ENCODE peak calls at places on chromosomes 6 and 20, in eight cellular contexts. U is WTC11; E is SK-N-SH; Q is activated naive CD4-positive, alpha-beta T cell; A is mammary epithelial cell; R is T-helper 17 cell; W is NCI-H1436 treated with DMSO at 0.1 percent for 48 hours; C is dorsolateral prefrontal cortex. Y is an unnamed sample.

GRCh38 chr20:64220891-64221527 is 34.5 kb upstream of the PCMTD2 start:
- DNase-seq in U (no peak), E (no peak), Q (no peak), A (no peak), R (no peak), W (no peak), C (no peak), Y (no peak)

GRCh38 chr6:34912715-34913464 is 23.8 kb downstream of the ANKS1A start:
- DNase-seq in U (no peak), E (no peak), Q (no peak), A (peak; percentile 80), R (no peak), W (no peak), C (no peak), Y (no peak)

GRCh38 chr20:9131841-9132240 is 63.0 kb downstream of the PLCB4 start:
- DNase-seq in U (no peak), E (no peak), Q (no peak), A (no peak), R (no peak), W (no peak), C (no peak), Y (no peak)

GRCh38 chr6:137689377-137689776 is 177.7 kb upstream of the TNFAIP3 start:
- DNase-seq in U (no peak), E (no peak), Q (no peak), A (no peak), R (no peak), W (no peak), C (no peak), Y (no peak)

GRCh38 chr20:4244700-4245485 is 229.5 kb upstream of the RNF24 start:
- DNase-seq in U (no peak), E (no peak), Q (no peak), A (no peak), R (no peak), W (no peak), C (no peak), Y (no peak)

GRCh38 chr6:52537001-52537753 is 39.7 kb downstream of the TRAM2 start:
- DNase-seq in U (no peak), E (no peak), Q (no peak), A (peak; percentile 77), R (no peak), W (no peak), C (no peak), Y (no peak)

GRCh38 chr6:47413752-47414516 is 63.7 kb upstream of the CD2AP start:
- DNase-seq in U (no peak), E (peak; percentile 45), Q (no peak), A (peak; percentile 67), R (peak; percentile 13), W (peak; percentile 29), C (no peak), Y (no peak)

GRCh38 chr6:108712946-108713345 is 135.3 kb upstream of the ARMC2 start:
- DNase-seq in U (no peak), E (no peak), Q (no peak), A (no peak), R (no peak), W (no peak), C (no peak), Y (no peak)

GRCh38 chr6:40986871-40987270 is 52.1 kb downstream of the UNC5CL start:
- DNase-seq in U (no peak), E (no peak), Q (no peak), A (no peak), R (no peak), W (no peak), C (no peak), Y (no peak)

GRCh38 chr6:48036316-48036715 is 74.7 kb downstream of the PTCHD4 start:
- DNase-seq in U (no peak), E (no peak), Q (no peak), A (peak; percentile 84), R (no peak), W (no peak), C (no peak), Y (no peak)

GRCh38 chr6:1228754-1229191 is 83.1 kb upstream of the FOXQ1 start:
- DNase-seq in U (no peak), E (no peak), Q (no peak), A (no peak), R (no peak), W (no peak), C (no peak), Y (no peak)

GRCh38 chr20:41004561-41005360 is 23.9 kb upstream of the TOP1 start:
- DNase-seq in U (no peak), E (no peak), Q (no peak), A (peak; percentile 71), R (no peak), W (no peak), C (no peak), Y (no peak)

GRCh38 chr20:38059832-38060231 is 26.3 kb downstream of the RPRD1B start:
- DNase-seq in U (no peak), E (no peak), Q (no peak), A (no peak), R (no peak), W (no peak), C (no peak), Y (no peak)

GRCh38 chr6:49849121-49849907 is 17.0 kb downstream of the CRISP1 start:
- DNase-seq in U (no peak), E (peak; percentile 15), Q (no peak), A (peak; percentile 20), R (no peak), W (peak; percentile 35), C (no peak), Y (no peak)

GRCh38 chr20:6715350-6716063 is 52.0 kb upstream of the BMP2 start:
- DNase-seq in U (no peak), E (no peak), Q (no peak), A (no peak), R (no peak), W (no peak), C (no peak), Y (no peak)

GRCh38 chr6:82057846-82058554 is 189.5 kb downstream of the IBTK start:
- DNase-seq in U (no peak), E (no peak), Q (no peak), A (peak; percentile 33), R (no peak), W (peak; percentile 11), C (no peak), Y (no peak)

GRCh38 chr6:91337967-91338366 is 751.1 kb upstream of the MAP3K7 start:
- DNase-seq in U (no peak), E (no peak), Q (no peak), A (no peak), R (no peak), W (no peak), C (no peak), Y (no peak)

GRCh38 chr20:57922701-57923100 is 212.9 kb upstream of the PMEPA1 start:
- DNase-seq in U (no peak), E (no peak), Q (no peak), A (no peak), R (no peak), W (no peak), C (no peak), Y (no peak)

GRCh38 chr6:125986956-125987617 is 747 bp downstream of the TRMT11 start:
- DNase-seq in U (no peak), E (peak; percentile 9), Q (no peak), A (no peak), R (no peak), W (no peak), C (no peak), Y (no peak)

GRCh38 chr6:96716221-96716620 is 121.1 kb downstream of the GPR63 start:
- DNase-seq in U (no peak), E (peak; percentile 2), Q (no peak), A (no peak), R (no peak), W (no peak), C (no peak), Y (no peak)